ENCODE peak calls at places on chromosomes 3 and 15, in seven cellular contexts. F is WTC11; A is AG04450; Q is mucosa of descending colon; J is T-helper 2 cell; V is activated CD8-positive, alpha-beta T cell treated with anti-CD3 and anti-CD28 coated beads, Interleukin-2, amount 10 ng/mL, durations not matched to agents 7 days and 5 days; G is B cell. O is an unnamed sample.

GRCh38 chr3:138921316-138922292 is 25.3 kb downstream of the FOXL2 start:
- DNase-seq in F (no peak), A (peak), Q (no peak), J (no peak), V (no peak), G (no peak), O (peak)

GRCh38 chr3:133531981-133532380 is 41.5 kb upstream of the CDV3 start:
- DNase-seq in F (no peak), A (peak), Q (no peak), J (no peak), V (no peak), G (no peak), O (no peak)

GRCh38 chr15:45231061-45231576 is 20.9 kb upstream of the SLC28A2 start:
- DNase-seq in F (no peak), A (no peak), Q (no peak), J (no peak), V (no peak), G (no peak), O (no peak)

GRCh38 chr15:98755138-98755537 is 106.8 kb downstream of the IGF1R start:
- DNase-seq in F (no peak), A (no peak), Q (no peak), J (no peak), V (no peak), G (no peak), O (no peak)

GRCh38 chr15:77118787-77119410 is 48.0 kb upstream of the TSPAN3 start:
- DNase-seq in F (no peak), A (peak), Q (no peak), J (peak), V (peak), G (peak), O (peak)

GRCh38 chr15:29522373-29523276 is 253.0 kb upstream of the NSMCE3 start:
- DNase-seq in F (no peak), A (no peak), Q (no peak), J (no peak), V (no peak), G (no peak), O (peak)

GRCh38 chr3:90007786-90008499 is 900.5 kb downstream of the EPHA3 start:
- DNase-seq in F (no peak), A (no peak), Q (no peak), J (no peak), V (no peak), G (no peak), O (no peak)

GRCh38 chr15:26115229-26115943 is 252.3 kb upstream of the ATP10A start:
- DNase-seq in F (no peak), A (no peak), Q (no peak), J (no peak), V (no peak), G (no peak), O (no peak)

GRCh38 chr15:33742807-33743206 is 225.5 kb upstream of the CHRM5 start:
- DNase-seq in F (no peak), A (no peak), Q (no peak), J (no peak), V (no peak), G (no peak), O (no peak)

GRCh38 chr15:83602021-83602420 is 51.9 kb upstream of the ADAMTSL3 start:
- DNase-seq in F (no peak), A (no peak), Q (no peak), J (no peak), V (no peak), G (no peak), O (peak)

GRCh38 chr3:167811071-167811470 is 75.5 kb downstream of the SERPINI1 start:
- DNase-seq in F (no peak), A (no peak), Q (no peak), J (no peak), V (no peak), G (no peak), O (no peak)

GRCh38 chr15:75168374-75168773 is 33.3 kb upstream of the C15orf39 start:
- DNase-seq in F (no peak), A (no peak), Q (no peak), J (no peak), V (no peak), G (no peak), O (no peak)

GRCh38 chr3:134824676-134825290 is 29.7 kb downstream of the EPHB1 start:
- DNase-seq in F (no peak), A (no peak), Q (no peak), J (no peak), V (no peak), G (no peak), O (no peak)

GRCh38 chr15:59291214-59291551 is 81.5 kb downstream of the MYO1E start:
- DNase-seq in F (no peak), A (no peak), Q (no peak), J (no peak), V (no peak), G (no peak), O (no peak)

GRCh38 chr3:58647661-58648141 is 18.9 kb downstream of the FAM3D start:
- DNase-seq in F (no peak), A (no peak), Q (no peak), J (no peak), V (no peak), G (no peak), O (peak)

GRCh38 chr15:94677202-94677790 is 445.9 kb downstream of the MCTP2 start:
- DNase-seq in F (no peak), A (no peak), Q (no peak), J (no peak), V (no peak), G (no peak), O (peak)

GRCh38 chr3:42652611-42653302 is 740 bp upstream of the ZBTB47 start:
- DNase-seq in F (no peak), A (peak), Q (peak), J (no peak), V (peak), G (no peak), O (peak)

GRCh38 chr15:25725758-25726157 is 137.4 kb downstream of the ATP10A start:
- DNase-seq in F (no peak), A (no peak), Q (no peak), J (no peak), V (no peak), G (no peak), O (no peak)

GRCh38 chr3:184227481-184227935 is 1.9 kb upstream of the VWA5B2 start:
- DNase-seq in F (peak), A (no peak), Q (no peak), J (peak), V (peak), G (peak), O (no peak)

GRCh38 chr15:36332301-36332700 is 247.1 kb upstream of the CDIN1 start:
- DNase-seq in F (no peak), A (no peak), Q (no peak), J (no peak), V (no peak), G (no peak), O (no peak)

GRCh38 chr3:30952786-30953185 is 58.3 kb upstream of the GADL1 start:
- DNase-seq in F (no peak), A (no peak), Q (no peak), J (no peak), V (no peak), G (no peak), O (no peak)

GRCh38 chr3:169581633-169582032 is 81.9 kb downstream of the MECOM start:
- DNase-seq in F (no peak), A (no peak), Q (no peak), J (no peak), V (no peak), G (no peak), O (peak)

GRCh38 chr3:21331321-21331720 is 419.7 kb downstream of the ZNF385D start:
- DNase-seq in F (no peak), A (no peak), Q (no peak), J (no peak), V (no peak), G (no peak), O (no peak)

GRCh38 chr15:72130272-72130671 is 12.1 kb downstream of the SENP8 start:
- DNase-seq in F (no peak), A (no peak), Q (no peak), J (no peak), V (no peak), G (no peak), O (no peak)

GRCh38 chr3:175941352-175941751 is 1082.2 kb downstream of the NAALADL2 start:
- DNase-seq in F (peak), A (no peak), Q (no peak), J (no peak), V (no peak), G (no peak), O (no peak)

GRCh38 chr15:38072507-38073277 is 138.3 kb downstream of the TMCO5A start:
- DNase-seq in F (peak), A (no peak), Q (peak), J (no peak), V (peak), G (peak), O (peak)

GRCh38 chr3:53516339-53516738 is 21.9 kb downstream of the CACNA1D start:
- DNase-seq in F (no peak), A (no peak), Q (no peak), J (no peak), V (no peak), G (no peak), O (no peak)

GRCh38 chr15:31974855-31975421 is 55.4 kb upstream of the CHRNA7 start:
- DNase-seq in F (peak), A (no peak), Q (no peak), J (no peak), V (peak), G (peak), O (no peak)

GRCh38 chr3:145251311-145251710 is 909.7 kb downstream of the PLOD2 start:
- DNase-seq in F (no peak), A (no peak), Q (no peak), J (no peak), V (no peak), G (no peak), O (no peak)

GRCh38 chr15:73346735-73347312 is 21.9 kb downstream of the HCN4 start:
- DNase-seq in F (peak), A (no peak), Q (no peak), J (peak), V (peak), G (peak), O (peak)

O was measured in foreskin keratinocyte.